ENCODE peak calls at places on chromosomes 4 and X, in seven cellular contexts. One of them, this sample, is unnamed.

GRCh38 chrX:70421618-70422017 is 1.5 kb upstream of the GDPD2 start:
- DNase-seq in GM23338: peak
- DNase-seq in A549: no peak
- DNase-seq in HCT116: no peak
- DNase-seq in HL-60: no peak
- DNase-seq in K562: no peak
- DNase-seq in SK-N-SH: no peak
- DNase-seq in this sample: no peak

GRCh38 chr4:4457803-4458550 is 71.1 kb downstream of the NSG1 start:
- DNase-seq in K562: no peak
- DNase-seq in A549: no peak
- DNase-seq in SK-N-SH: no peak
- DNase-seq in HL-60: no peak
- DNase-seq in HCT116: no peak
- DNase-seq in GM23338: peak
- DNase-seq in this sample: no peak

GRCh38 chr4:105246712-105247111 is 100.0 kb downstream of the TET2 start:
- DNase-seq in HL-60: no peak
- DNase-seq in GM23338: no peak
- DNase-seq in SK-N-SH: no peak
- DNase-seq in HCT116: no peak
- DNase-seq in K562: no peak
- DNase-seq in A549: no peak
- DNase-seq in this sample: no peak

GRCh38 chr4:184298255-184298654 is 80.6 kb upstream of the ENPP6 start:
- DNase-seq in GM23338: no peak
- DNase-seq in HL-60: no peak
- DNase-seq in A549: no peak
- DNase-seq in K562: no peak
- DNase-seq in SK-N-SH: no peak
- DNase-seq in HCT116: no peak
- DNase-seq in this sample: no peak

GRCh38 chr4:72326692-72327632 is 242.1 kb downstream of the ADAMTS3 start:
- DNase-seq in A549: peak
- DNase-seq in SK-N-SH: peak
- DNase-seq in GM23338: peak
- DNase-seq in K562: no peak
- DNase-seq in HCT116: peak
- DNase-seq in HL-60: no peak
- DNase-seq in this sample: no peak

GRCh38 chr4:52103314-52103713 is 52.2 kb downstream of the SPATA18 start:
- DNase-seq in A549: peak
- DNase-seq in GM23338: peak
- DNase-seq in K562: no peak
- DNase-seq in HCT116: no peak
- DNase-seq in HL-60: peak
- DNase-seq in SK-N-SH: peak
- DNase-seq in this sample: peak

GRCh38 chrX:18931972-18932371 is 51.9 kb downstream of the PHKA2 start:
- DNase-seq in HCT116: no peak
- DNase-seq in A549: peak
- DNase-seq in K562: peak
- DNase-seq in SK-N-SH: peak
- DNase-seq in HL-60: peak
- DNase-seq in GM23338: peak
- DNase-seq in this sample: no peak

GRCh38 chr4:26171953-26172352 is 148.9 kb upstream of the RBPJ start:
- DNase-seq in HCT116: no peak
- DNase-seq in HL-60: no peak
- DNase-seq in A549: no peak
- DNase-seq in GM23338: no peak
- DNase-seq in SK-N-SH: no peak
- DNase-seq in K562: no peak
- DNase-seq in this sample: no peak

GRCh38 chr4:45951153-45951552 is 172.7 kb downstream of the GABRG1 start:
- DNase-seq in SK-N-SH: no peak
- DNase-seq in A549: no peak
- DNase-seq in HL-60: no peak
- DNase-seq in HCT116: no peak
- DNase-seq in GM23338: no peak
- DNase-seq in K562: no peak
- DNase-seq in this sample: no peak
- TF ChIP-seq CTCF in SK-N-SH: no peak
- TF ChIP-seq CTCF in A549: no peak
- TF ChIP-seq CTCF in HL-60: no peak
- TF ChIP-seq CTCF in HCT116: no peak
- TF ChIP-seq CTCF in GM23338: no peak
- TF ChIP-seq CTCF in K562: no peak
- TF ChIP-seq CTCF in this sample: no peak

GRCh38 chr4:1713003-1713397 is 881 bp upstream of the SLBP start:
- DNase-seq in GM23338: peak
- DNase-seq in HL-60: no peak
- DNase-seq in K562: no peak
- DNase-seq in HCT116: no peak
- DNase-seq in SK-N-SH: no peak
- DNase-seq in A549: no peak
- DNase-seq in this sample: no peak

GRCh38 chr4:1711906-1712215 is 258 bp downstream of the SLBP start:
- DNase-seq in K562: peak
- DNase-seq in HL-60: no peak
- DNase-seq in SK-N-SH: peak
- DNase-seq in GM23338: no peak
- DNase-seq in HCT116: no peak
- DNase-seq in A549: no peak
- DNase-seq in this sample: no peak

GRCh38 chr4:1712216-1713002 is at the start of gene SLBP:
- DNase-seq in HCT116: peak
- DNase-seq in SK-N-SH: peak
- DNase-seq in GM23338: peak
- DNase-seq in A549: peak
- DNase-seq in K562: peak
- DNase-seq in HL-60: peak
- DNase-seq in this sample: no peak

GRCh38 chr4:1708581-1708980 is 3.5 kb downstream of the SLBP start:
- DNase-seq in K562: no peak
- DNase-seq in GM23338: no peak
- DNase-seq in A549: no peak
- DNase-seq in SK-N-SH: no peak
- DNase-seq in HL-60: no peak
- DNase-seq in HCT116: no peak
- DNase-seq in this sample: no peak

DNA sequence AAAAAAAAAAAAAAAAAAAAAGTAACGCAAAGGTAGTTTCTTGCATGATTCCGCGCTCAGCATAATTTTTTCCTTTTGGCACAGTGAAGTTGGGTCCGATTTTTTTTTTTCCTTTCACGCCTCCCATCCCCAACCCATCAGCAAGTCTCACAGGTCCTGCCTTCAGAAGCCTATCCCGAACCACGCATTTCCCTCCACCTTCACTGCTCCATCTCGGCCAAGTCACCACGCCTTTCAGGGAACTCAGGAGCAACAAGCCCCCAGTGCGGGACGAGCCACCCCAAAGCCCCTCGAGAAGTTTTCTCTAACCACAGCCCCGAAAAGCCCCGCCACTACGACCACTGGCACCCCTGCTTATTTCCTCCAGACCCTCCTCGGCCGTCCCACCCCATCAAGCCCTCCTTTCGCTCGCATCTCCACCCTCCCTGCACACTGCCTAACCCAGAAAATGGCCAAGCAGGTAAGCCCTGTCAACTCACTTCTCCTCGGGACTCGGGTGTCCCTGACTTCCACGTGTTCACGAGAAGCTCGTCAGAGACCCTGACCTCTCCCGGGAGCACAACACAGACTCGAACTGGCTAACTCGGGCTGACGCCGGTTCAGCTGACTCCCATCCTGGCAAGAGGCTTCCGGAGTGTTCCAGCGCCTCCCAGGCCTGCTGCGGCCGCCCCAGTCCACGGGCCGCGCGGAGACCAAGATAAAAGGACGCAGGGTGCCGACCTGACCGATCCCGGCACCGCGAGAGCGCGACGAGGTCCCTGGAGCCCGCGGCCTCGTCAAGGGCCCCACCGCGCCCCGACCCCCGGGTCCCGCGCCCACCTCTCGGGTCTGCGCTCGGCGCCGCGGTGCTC is 839 bp downstream of the SLBP start:
- DNase-seq in A549: peak
- DNase-seq in HL-60: peak
- DNase-seq in SK-N-SH: no peak
- DNase-seq in HCT116: no peak
- DNase-seq in K562: peak
- DNase-seq in GM23338: peak
- DNase-seq in this sample: no peak
- TF ChIP-seq REST in A549: no peak
- TF ChIP-seq REST in HL-60: no peak
- TF ChIP-seq REST in SK-N-SH: no peak
- TF ChIP-seq REST in HCT116: no peak
- TF ChIP-seq REST in K562: no peak
- TF ChIP-seq REST in GM23338: no peak
- TF ChIP-seq REST in this sample: no peak

DNA sequence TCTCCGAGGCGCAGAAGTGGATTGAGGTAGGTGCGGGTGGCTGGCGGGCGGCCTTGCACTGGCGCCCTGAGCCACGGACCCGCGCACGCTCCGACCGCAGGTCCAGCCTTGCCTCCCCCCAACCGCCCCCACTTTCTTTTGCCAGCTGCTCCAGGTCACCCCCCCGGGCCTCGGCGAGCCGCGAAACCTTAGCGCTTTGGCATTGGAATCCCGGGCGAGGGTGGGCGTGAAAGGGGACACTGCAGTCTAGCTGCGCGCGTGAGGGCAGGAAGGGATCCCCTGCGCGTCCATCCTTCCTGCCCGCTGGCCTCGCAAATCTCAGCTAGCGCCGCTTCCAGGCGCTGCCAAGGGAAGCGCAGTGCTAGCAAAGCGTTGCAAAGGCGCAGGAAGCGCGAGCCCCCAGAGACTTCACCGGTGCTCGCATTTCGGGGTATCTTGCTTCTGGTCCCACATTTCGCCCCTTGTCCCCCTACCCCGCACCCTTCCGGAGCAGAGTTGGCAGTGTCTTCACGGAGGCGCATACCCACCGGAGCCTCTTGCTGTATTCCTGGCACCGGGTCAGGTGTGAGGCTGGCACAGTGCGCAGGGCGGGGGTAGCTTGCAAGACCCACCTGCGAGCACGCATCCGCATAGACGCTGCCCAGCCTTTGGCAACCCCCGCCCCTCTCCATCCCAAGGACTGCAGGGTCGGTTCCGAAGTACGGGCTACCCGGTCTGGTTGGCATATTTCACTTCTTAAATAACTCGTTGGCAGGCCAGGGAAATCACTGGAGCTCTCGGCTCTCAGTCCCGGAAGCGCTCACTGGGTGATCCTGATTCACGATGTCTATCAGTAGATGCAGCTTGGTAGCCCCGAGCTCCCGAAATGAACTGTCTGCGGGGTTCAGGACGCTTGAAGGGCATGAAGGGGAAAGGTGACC is 104.4 kb downstream of the UCHL1 start:
- DNase-seq in K562: no peak
- DNase-seq in HL-60: no peak
- DNase-seq in GM23338: peak
- DNase-seq in SK-N-SH: peak
- DNase-seq in A549: peak
- DNase-seq in HCT116: no peak
- DNase-seq in this sample: no peak
- TF ChIP-seq CTCF in K562: no peak
- TF ChIP-seq CTCF in HL-60: no peak
- TF ChIP-seq CTCF in GM23338: no peak
- TF ChIP-seq CTCF in SK-N-SH: no peak
- TF ChIP-seq CTCF in A549: no peak
- TF ChIP-seq CTCF in HCT116: no peak
- TF ChIP-seq CTCF in this sample: no peak

GRCh38 chrX:39859991-39860861 is 237.5 kb downstream of the BCOR start:
- DNase-seq in HCT116: peak
- DNase-seq in HL-60: peak
- DNase-seq in A549: peak
- DNase-seq in K562: peak
- DNase-seq in SK-N-SH: peak
- DNase-seq in GM23338: peak
- DNase-seq in this sample: no peak
- TF ChIP-seq REST in HCT116: no peak
- TF ChIP-seq REST in HL-60: no peak
- TF ChIP-seq REST in A549: no peak
- TF ChIP-seq REST in K562: no peak
- TF ChIP-seq REST in SK-N-SH: no peak
- TF ChIP-seq REST in GM23338: no peak
- TF ChIP-seq REST in this sample: no peak

GRCh38 chr4:23857353-23857752 is 32.5 kb downstream of the PPARGC1A start:
- DNase-seq in HL-60: no peak
- DNase-seq in A549: no peak
- DNase-seq in SK-N-SH: no peak
- DNase-seq in K562: no peak
- DNase-seq in GM23338: no peak
- DNase-seq in HCT116: no peak
- DNase-seq in this sample: no peak
- TF ChIP-seq CTCF in HL-60: no peak
- TF ChIP-seq CTCF in A549: no peak
- TF ChIP-seq CTCF in SK-N-SH: peak
- TF ChIP-seq CTCF in K562: no peak
- TF ChIP-seq CTCF in GM23338: peak
- TF ChIP-seq CTCF in HCT116: no peak
- TF ChIP-seq CTCF in this sample: peak

GRCh38 chr4:153255233-153255632 is 51.0 kb downstream of the TRIM2 start:
- DNase-seq in HCT116: no peak
- DNase-seq in HL-60: no peak
- DNase-seq in K562: no peak
- DNase-seq in SK-N-SH: no peak
- DNase-seq in GM23338: peak
- DNase-seq in A549: no peak
- DNase-seq in this sample: no peak
- TF ChIP-seq REST in HCT116: no peak
- TF ChIP-seq REST in HL-60: no peak
- TF ChIP-seq REST in K562: no peak
- TF ChIP-seq REST in SK-N-SH: no peak
- TF ChIP-seq REST in GM23338: no peak
- TF ChIP-seq REST in A549: no peak
- TF ChIP-seq REST in this sample: no peak

DNA sequence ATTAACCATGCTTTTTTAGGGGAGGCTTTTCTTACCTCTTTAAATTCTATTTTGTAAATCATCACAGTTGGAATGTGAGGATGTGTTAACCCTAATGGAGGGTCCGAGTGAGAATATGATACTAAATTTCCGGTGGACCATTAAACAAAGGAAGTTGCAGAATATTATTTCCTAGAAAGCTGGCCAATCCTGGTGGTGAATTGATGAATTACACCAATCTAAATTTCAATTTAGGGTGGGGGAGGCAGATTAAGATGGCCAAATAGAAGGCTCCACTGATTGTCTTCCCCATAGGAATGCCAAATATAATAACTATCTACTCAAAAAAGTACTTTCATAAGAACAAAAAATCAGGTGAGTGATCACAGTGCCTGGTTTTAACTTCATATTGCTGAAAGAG is 1045.6 kb downstream of the GLUD2 start:
- DNase-seq in HCT116: no peak
- DNase-seq in HL-60: no peak
- DNase-seq in GM23338: no peak
- DNase-seq in SK-N-SH: no peak
- DNase-seq in K562: peak
- DNase-seq in A549: no peak
- DNase-seq in this sample: no peak
- TF ChIP-seq CTCF in HCT116: no peak
- TF ChIP-seq CTCF in HL-60: no peak
- TF ChIP-seq CTCF in GM23338: no peak
- TF ChIP-seq CTCF in SK-N-SH: peak
- TF ChIP-seq CTCF in K562: no peak
- TF ChIP-seq CTCF in A549: no peak
- TF ChIP-seq CTCF in this sample: no peak

This sample was measured in Panc1.